ENCODE peak calls at places on chromosomes 13 and 19, in four cellular contexts. E is thoracic aorta, P is body of pancreas, D is fibroblast of mammary gland. A is an unnamed sample.

GRCh38 chr13:112588490-112589297 is 741 bp upstream of the TUBGCP3 start:
- DNase-seq in E (no peak), P (peak; percentile 38), D (no peak), A (no peak)

GRCh38 chr19:31214086-31214485 is 135.2 kb downstream of the TSHZ3 start:
- DNase-seq in E (peak; percentile 34), P (no peak), D (peak; percentile 99), A (peak; percentile 99)

GRCh38 chr13:108326318-108326717 is 56.8 kb downstream of the TNFSF13B start:
- DNase-seq in E (no peak), P (no peak), D (no peak), A (no peak)

GRCh38 chr19:41784337-41785239 is 11.8 kb upstream of the CEACAM3 start:
- DNase-seq in E (no peak), P (no peak), D (no peak), A (no peak)

GRCh38 chr13:47990920-47991466 is 10.1 kb downstream of the SUCLA2 start:
- DNase-seq in E (no peak), P (no peak), D (no peak), A (no peak)

GRCh38 chr19:45008554-45008953 is 7.3 kb downstream of the RELB start:
- DNase-seq in E (no peak), P (no peak), D (no peak), A (no peak)

GRCh38 chr13:27252467-27252866 is 1.1 kb downstream of the RPL21 start:
- DNase-seq in E (no peak), P (no peak), D (no peak), A (no peak)

GRCh38 chr19:44796701-44797115 is 12.2 kb upstream of the BCAM start:
- DNase-seq in E (no peak), P (peak; percentile 57), D (no peak), A (no peak)

GRCh38 chr19:7861619-7862412 is 12.4 kb downstream of the PRR36 start:
- DNase-seq in E (no peak), P (no peak), D (no peak), A (no peak)

GRCh38 chr19:10292206-10292788 is 2.5 kb downstream of the ICAM5 start:
- DNase-seq in E (peak; percentile 28), P (peak; percentile 71), D (peak; percentile 43), A (peak; percentile 86)

GRCh38 chr13:98780451-98780850 is 28.0 kb upstream of the SLC15A1 start:
- DNase-seq in E (no peak), P (no peak), D (no peak), A (no peak)

GRCh38 chr13:24233351-24233901 is 72.9 kb downstream of the SPATA13 start:
- DNase-seq in E (no peak), P (no peak), D (peak; percentile 54), A (peak; percentile 64)

GRCh38 chr13:27712421-27712820 is 79.9 kb upstream of the GSX1 start:
- DNase-seq in E (no peak), P (peak; percentile 33), D (peak; percentile 23), A (peak; percentile 12)

GRCh38 chr13:95509521-95510315 is 42.8 kb upstream of the CLDN10 start:
- DNase-seq in E (no peak), P (no peak), D (peak; percentile 81), A (peak; percentile 15)

DNA sequence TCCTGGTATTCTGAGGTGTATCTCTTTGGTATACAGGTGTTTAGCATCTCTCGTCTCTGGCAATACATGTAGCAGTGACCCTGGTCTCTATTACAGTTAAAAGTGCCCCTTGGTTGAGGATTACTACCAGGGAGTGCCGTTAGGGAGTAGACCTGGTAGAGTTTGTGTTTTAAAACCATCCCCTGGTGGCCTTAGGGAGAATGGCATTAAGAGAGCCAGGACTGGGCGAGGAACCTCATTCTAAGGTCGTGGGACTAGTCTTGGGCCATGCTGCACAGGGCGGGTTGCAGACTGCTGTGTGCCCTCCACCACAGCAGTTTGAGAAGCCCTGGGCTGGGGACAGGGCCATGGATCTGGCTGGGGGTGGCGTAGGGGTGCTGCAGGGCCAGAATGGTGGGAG is 35.0 kb downstream of the B3GLCT start:
- DNase-seq in E (no peak), P (no peak), D (peak; percentile 8), A (no peak)
- TF ChIP-seq CTCF in E (no peak), P (no peak), D (peak; percentile 31), A (peak; percentile 45)

DNA sequence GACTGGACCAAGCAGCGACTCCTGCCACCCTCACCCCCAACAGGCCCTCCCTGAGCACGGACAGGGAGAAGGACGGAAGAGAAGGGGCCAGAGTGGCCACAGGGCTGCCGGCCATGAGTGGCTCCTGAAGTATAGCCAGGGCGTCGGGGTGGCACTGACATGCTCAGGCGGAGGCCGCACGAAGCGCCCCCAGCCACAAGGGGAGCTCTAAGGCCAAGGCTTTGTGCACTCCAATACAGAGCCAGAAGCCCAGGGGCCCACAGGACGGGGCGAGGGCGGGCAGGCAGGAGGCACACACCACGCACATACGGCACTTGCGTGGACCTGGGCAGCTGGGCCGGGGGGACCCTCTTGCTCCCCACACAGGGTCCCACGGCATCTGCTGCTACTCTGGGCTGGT is 52.0 kb downstream of the KLF2 start:
- DNase-seq in E (no peak), P (no peak), D (no peak), A (no peak)
- TF ChIP-seq CTCF in E (no peak), P (peak; percentile 12), D (no peak), A (peak; percentile 49)

GRCh38 chr13:52652170-52652979 is at the start of gene SUGT1:
- DNase-seq in E (peak; percentile 91), P (peak; percentile 97), D (peak; percentile 97), A (peak; percentile 98)
- TF ChIP-seq CTCF in E (peak; percentile 78), P (peak; percentile 88), D (peak; percentile 54), A (peak; percentile 62)

GRCh38 chr13:90415902-90416301 is 931.6 kb upstream of the MIR17HG start:
- DNase-seq in E (no peak), P (no peak), D (no peak), A (no peak)

GRCh38 chr13:90414691-90415596 is 932.5 kb upstream of the MIR17HG start:
- DNase-seq in E (no peak), P (no peak), D (peak; percentile 76), A (peak; percentile 76)

GRCh38 chr13:90416519-90416918 is 931.0 kb upstream of the MIR17HG start:
- DNase-seq in E (no peak), P (no peak), D (peak; percentile 57), A (peak; percentile 52)

GRCh38 chr13:90416938-90417337 is 930.5 kb upstream of the MIR17HG start:
- DNase-seq in E (no peak), P (no peak), D (no peak), A (no peak)

GRCh38 chr13:90420683-90421082 is 926.8 kb upstream of the MIR17HG start:
- DNase-seq in E (no peak), P (no peak), D (peak; percentile 30), A (peak; percentile 11)
- TF ChIP-seq CTCF in E (no peak), P (no peak), D (peak; percentile 33), A (peak; percentile 43)

DNA sequence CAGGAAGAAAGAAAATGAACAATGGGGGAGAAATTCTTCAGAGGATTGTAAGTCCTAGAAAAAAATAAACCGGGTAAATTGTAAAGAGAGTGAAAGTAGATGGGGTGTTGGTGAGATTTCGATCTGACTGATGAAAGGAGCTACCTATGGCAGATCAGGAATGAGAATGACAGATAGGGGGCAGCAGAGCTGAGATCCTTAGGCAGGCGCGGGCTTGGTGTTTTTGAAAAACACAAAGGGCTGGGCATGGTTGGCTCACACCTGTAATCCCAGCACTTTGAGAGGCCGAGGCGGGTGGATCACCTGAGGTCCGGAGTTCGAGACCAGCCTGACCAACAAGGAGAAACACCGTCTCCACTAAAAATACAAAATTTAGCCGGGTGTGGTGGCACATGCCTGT is 1468.6 kb upstream of the SLC10A2 start:
- DNase-seq in E (no peak), P (no peak), D (no peak), A (no peak)
- TF ChIP-seq CTCF in E (no peak), P (no peak), D (no peak), A (no peak)